ENCODE peak calls at places on chromosomes 11 and 22, in four cellular contexts. M, X, Q and E are unnamed samples.

GRCh38 chr11:126082251-126083109 is 19.8 kb upstream of the CDON start:
- DNase-seq in Q (no peak), X (no peak), M (no peak), E (no peak)

GRCh38 chr11:95939091-95939490 is 15.2 kb upstream of the MTMR2 start:
- DNase-seq in Q (no peak), X (no peak), M (no peak), E (no peak)

GRCh38 chr11:9893474-9893873 is 229.6 kb downstream of the SWAP70 start:
- DNase-seq in X (no peak), Q (no peak), M (no peak), E (no peak)

GRCh38 chr11:126790550-126790981 is 210.0 kb downstream of the KIRREL3 start:
- DNase-seq in M (no peak), X (peak; percentile 79), Q (no peak), E (no peak)

GRCh38 chr11:56841210-56841810 is 92.8 kb upstream of the OR9G4 start:
- DNase-seq in M (peak; percentile 40), Q (no peak), X (peak; percentile 40), E (peak; percentile 15)

GRCh38 chr22:50700387-50701075 is 27.9 kb downstream of the SHANK3 start:
- DNase-seq in X (no peak), Q (peak; percentile 35), M (no peak), E (peak; percentile 44)

GRCh38 chr11:5624489-5625278 is at the start of gene TRIM34:
- DNase-seq in M (peak; percentile 65), Q (no peak), X (peak; percentile 70), E (no peak)

GRCh38 chr11:101584651-101585050 is 844 bp upstream of the TRPC6 start:
- DNase-seq in X (no peak), Q (no peak), M (no peak), E (no peak)

GRCh38 chr11:65501530-65502273 is 2.9 kb downstream of the MALAT1 start:
- DNase-seq in M (no peak), Q (no peak), X (peak; percentile 61), E (no peak)

GRCh38 chr11:86896486-86896885 is 58.7 kb downstream of the FZD4 start:
- DNase-seq in Q (no peak), M (no peak), X (peak; percentile 94), E (no peak)

GRCh38 chr11:12392672-12393071 is 15.3 kb downstream of the PARVA start:
- DNase-seq in M (no peak), X (no peak), Q (no peak), E (no peak)

GRCh38 chr11:56404393-56404792 is 8.1 kb upstream of the OR5AL1 start:
- DNase-seq in X (no peak), M (no peak), Q (no peak), E (no peak)